ENCODE peak calls at places on chromosomes 1 and 21, in four cellular contexts. G, M, J and B are unnamed samples.

GRCh38 chr1:67683306-67683705 is 1.7 kb upstream of the GADD45A start:
- DNase-seq in G (no peak), M (peak), J (no peak), B (no peak)

GRCh38 chr1:99986656-99987225 is 16.9 kb downstream of the SLC35A3 start:
- DNase-seq in G (no peak), M (no peak), J (no peak), B (no peak)

GRCh38 chr1:55039342-55040082 is at the start of gene PCSK9:
- DNase-seq in G (no peak), M (peak), J (no peak), B (no peak)

GRCh38 chr1:30984167-30984870 is 75.8 kb upstream of the SDC3 start:
- DNase-seq in G (no peak), M (no peak), J (no peak), B (no peak)

GRCh38 chr1:28860332-28861073 is 48.5 kb downstream of the OPRD1 start:
- DNase-seq in G (no peak), M (peak), J (no peak), B (peak)

GRCh38 chr21:21734088-21734487 is 735.9 kb downstream of the NCAM2 start:
- DNase-seq in G (no peak), M (no peak), J (no peak), B (no peak)

GRCh38 chr1:98018074-98018473 is 97.2 kb upstream of the DPYD start:
- DNase-seq in G (no peak), M (no peak), J (no peak), B (no peak)

GRCh38 chr1:71049951-71050598 is 2.5 kb upstream of the PTGER3 start:
- DNase-seq in G (no peak), M (peak), J (no peak), B (peak)

GRCh38 chr1:165666152-165666551 is 32.2 kb downstream of the ALDH9A1 start:
- DNase-seq in G (no peak), M (no peak), J (no peak), B (no peak)

GRCh38 chr1:56017336-56017735 is 562.0 kb downstream of the PLPP3 start:
- DNase-seq in G (no peak), M (peak), J (no peak), B (peak)

GRCh38 chr1:230958370-230958769 is 20.3 kb downstream of the TTC13 start:
- DNase-seq in G (no peak), M (no peak), J (no peak), B (no peak)

GRCh38 chr1:230957580-230957989 is 21.1 kb downstream of the TTC13 start:
- DNase-seq in G (no peak), M (no peak), J (no peak), B (no peak)
- H3K27ac ChIP-seq in G (no peak), M (no peak), J (no peak), B (no peak)

DNA sequence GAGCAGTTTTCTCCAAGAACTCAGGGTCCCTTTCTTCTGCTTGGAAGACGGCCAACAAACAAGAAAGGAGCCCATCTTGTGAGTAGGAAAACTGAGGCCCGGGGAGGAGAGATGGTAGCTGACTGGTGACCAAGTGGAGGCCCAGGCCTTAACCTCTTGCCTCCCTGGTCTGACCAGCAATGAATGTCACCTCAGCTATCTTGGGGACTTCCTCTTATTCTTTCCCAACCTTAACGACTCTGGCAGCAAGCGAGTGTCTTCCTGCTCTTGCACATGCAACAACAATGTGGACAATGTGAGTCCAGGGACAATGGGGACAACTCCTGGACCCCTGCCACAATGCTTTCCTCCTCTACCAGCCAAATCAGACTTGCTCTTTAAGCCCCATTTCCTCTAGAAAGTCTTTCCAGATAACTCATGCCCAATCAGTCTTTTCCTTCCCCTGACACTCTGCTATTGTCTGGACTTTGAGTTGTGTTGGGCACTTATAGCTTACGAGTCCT is 12.6 kb downstream of the HSPG2 start:
- DNase-seq in G (no peak), M (no peak), J (no peak), B (no peak)
- H3K27ac ChIP-seq in G (peak), M (no peak), J (no peak), B (no peak)

GRCh38 chr1:7331926-7332535 is 439.1 kb upstream of the VAMP3 start:
- DNase-seq in G (no peak), M (no peak), J (no peak), B (no peak)

GRCh38 chr1:7333094-7333493 is 438.0 kb upstream of the VAMP3 start:
- DNase-seq in G (no peak), M (no peak), J (no peak), B (no peak)

GRCh38 chr1:7335224-7335879 is 435.7 kb upstream of the VAMP3 start:
- DNase-seq in G (no peak), M (peak), J (no peak), B (no peak)

GRCh38 chr1:7333576-7333975 is 437.5 kb upstream of the VAMP3 start:
- DNase-seq in G (no peak), M (no peak), J (no peak), B (no peak)

DNA sequence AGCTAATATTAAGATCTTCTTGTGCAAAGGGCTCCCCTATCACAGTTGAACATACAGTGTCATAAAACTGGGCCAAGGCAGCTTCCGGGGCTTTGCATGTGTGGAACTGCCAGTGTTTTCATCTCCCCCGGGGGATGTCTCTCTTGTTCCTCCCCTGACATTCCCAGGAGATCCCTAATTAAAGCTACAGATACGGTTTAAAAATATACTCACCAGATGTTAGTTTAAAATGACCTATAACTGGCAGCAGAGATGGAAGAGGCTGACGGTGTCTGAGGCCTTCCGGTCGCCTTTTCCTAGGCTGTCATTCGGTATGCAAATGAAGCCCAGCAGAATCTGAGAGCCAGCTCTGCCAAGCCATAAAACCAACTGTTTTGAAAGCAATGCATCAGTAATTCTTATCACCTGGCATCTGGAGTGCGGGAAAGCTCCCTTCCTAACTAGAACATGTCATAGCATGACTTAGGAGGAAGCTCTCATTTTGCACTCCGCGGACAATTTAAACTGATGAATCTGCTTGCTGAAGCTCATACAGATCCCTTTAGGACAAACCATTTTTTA is 436.5 kb upstream of the VAMP3 start:
- DNase-seq in G (no peak), M (peak), J (no peak), B (peak)
- H3K27ac ChIP-seq in G (no peak), M (peak), J (no peak), B (no peak)

DNA sequence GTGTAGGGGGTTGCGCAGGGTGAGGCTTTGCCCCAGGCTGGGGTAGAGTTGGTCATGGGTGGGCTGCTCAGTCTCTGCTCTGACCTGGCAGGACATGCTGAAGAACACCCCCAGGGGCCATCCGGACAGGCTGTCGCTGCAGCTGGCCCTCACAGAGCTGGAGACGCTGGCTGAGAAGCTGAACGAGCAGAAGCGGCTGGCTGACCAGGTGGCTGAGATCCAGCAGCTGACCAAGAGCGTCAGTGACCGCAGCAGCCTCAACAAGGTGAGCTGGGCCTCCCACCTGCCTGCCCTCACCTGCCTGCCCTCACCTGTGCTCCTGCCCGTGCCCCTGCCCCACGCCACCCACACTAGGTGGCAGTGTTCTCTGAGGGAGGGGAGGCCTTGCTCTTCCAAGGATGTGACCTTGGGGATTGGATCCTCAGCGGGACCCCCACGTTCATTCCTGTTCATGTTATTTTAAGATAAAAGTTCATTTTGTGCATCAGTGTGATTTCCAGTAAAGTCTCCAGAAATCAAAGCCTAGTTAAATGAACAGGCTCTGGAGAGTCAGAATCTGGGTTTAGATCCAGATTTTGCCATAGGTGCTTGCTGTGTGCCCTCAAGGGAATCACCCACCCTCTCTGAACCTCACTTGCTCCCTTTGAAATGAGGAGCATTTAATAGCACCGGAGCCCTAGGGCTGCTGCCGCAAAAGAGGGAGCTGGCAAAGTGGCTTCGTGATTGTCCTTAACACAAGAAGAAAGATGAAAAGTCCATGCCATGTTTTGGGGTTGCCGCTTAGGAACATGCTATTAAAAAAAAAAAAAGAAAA is 87.9 kb downstream of the ARHGEF10L start:
- DNase-seq in G (no peak), M (no peak), J (no peak), B (no peak)
- H3K27ac ChIP-seq in G (no peak), M (no peak), J (no peak), B (no peak)

GRCh38 chr1:9328681-9329080 is 36.0 kb downstream of the SPSB1 start:
- DNase-seq in G (no peak), M (no peak), J (no peak), B (no peak)

GRCh38 chr1:9331016-9331415 is 38.3 kb downstream of the SPSB1 start:
- DNase-seq in G (no peak), M (no peak), J (no peak), B (no peak)

GRCh38 chr1:9331558-9332346 is 39.1 kb downstream of the SPSB1 start:
- DNase-seq in G (no peak), M (no peak), J (no peak), B (peak)

GRCh38 chr1:9328201-9328600 is 35.5 kb downstream of the SPSB1 start:
- DNase-seq in G (no peak), M (no peak), J (no peak), B (no peak)

DNA sequence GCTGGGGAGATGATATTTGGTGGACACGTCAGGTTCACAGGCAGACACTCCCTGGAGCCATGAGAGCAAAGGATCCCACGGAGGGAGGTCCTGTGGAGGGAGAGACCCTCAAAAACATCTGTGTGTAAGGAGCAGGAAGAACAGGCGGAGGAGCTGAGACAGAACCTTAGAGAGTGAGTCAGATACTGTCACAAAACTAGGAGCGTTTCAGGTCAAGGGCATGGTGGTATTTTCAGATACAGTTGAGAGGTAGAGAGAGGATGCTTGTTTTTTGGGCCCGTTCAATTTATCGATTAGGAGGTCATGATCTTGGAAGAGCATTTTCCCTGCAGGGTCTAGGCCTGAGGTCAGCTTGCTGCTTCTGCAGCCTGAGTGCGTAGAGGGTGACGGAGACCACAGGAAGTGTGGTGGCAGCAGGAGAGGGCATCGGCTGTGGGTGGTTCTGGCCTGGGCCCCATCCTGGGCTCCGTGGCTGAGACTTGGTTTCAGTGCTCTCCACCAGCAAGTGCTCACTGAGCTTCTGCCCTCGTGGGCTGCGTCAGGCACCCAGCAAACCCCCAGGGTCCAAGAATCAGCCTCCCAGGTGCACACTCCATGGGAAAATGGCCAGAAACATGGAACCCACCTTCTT is 39.9 kb downstream of the SPSB1 start:
- DNase-seq in G (no peak), M (no peak), J (no peak), B (no peak)
- H3K27ac ChIP-seq in G (no peak), M (peak), J (no peak), B (no peak)

GRCh38 chr1:8302181-8302681 is 15.7 kb upstream of the SLC45A1 start:
- DNase-seq in G (no peak), M (no peak), J (no peak), B (no peak)
- H3K27ac ChIP-seq in G (peak), M (no peak), J (no peak), B (no peak)